ENCODE peak calls at places on chromosomes 16 and 17, in nine cellular contexts. T, E, O, P, Y, D, Z, X and Q are unnamed samples.
A peak's percentile ranks its signal among the peaks of the same experiment; 100 is the strongest.

GRCh38 chr17:74354123-74354522 is 7.5 kb downstream of the BTBD17 start:
- DNase-seq in T (no peak), E (no peak), O (no peak), P (no peak), Y (no peak), D (peak; percentile 98), Z (peak; percentile 17), X (peak; percentile 58), Q (no peak)

GRCh38 chr16:46971271-46971670 is 2.2 kb downstream of the DNAJA2 start:
- DNase-seq in T (no peak), E (no peak), O (no peak), P (no peak), Y (no peak), D (no peak), Z (no peak), X (no peak), Q (no peak)

GRCh38 chr17:56899403-56899802 is 14.4 kb downstream of the TRIM25 start:
- DNase-seq in T (no peak), E (peak; percentile 10), O (no peak), P (no peak), Y (no peak), D (peak; percentile 25), Z (no peak), X (no peak), Q (no peak)

GRCh38 chr17:78650093-78650715 is 73.0 kb upstream of the DNAH17 start:
- DNase-seq in T (no peak), E (no peak), O (no peak), P (no peak), Y (no peak), D (no peak), Z (no peak), X (no peak), Q (no peak)

GRCh38 chr16:81681311-81681710 is 97.8 kb upstream of the PLCG2 start:
- DNase-seq in T (no peak), E (no peak), O (no peak), P (no peak), Y (no peak), D (no peak), Z (no peak), X (no peak), Q (no peak)

GRCh38 chr16:88911946-88912310 is 45.5 kb upstream of the PABPN1L start:
- DNase-seq in T (no peak), E (no peak), O (no peak), P (no peak), Y (no peak), D (no peak), Z (no peak), X (no peak), Q (no peak)

GRCh38 chr17:59372138-59372751 is 40.8 kb downstream of the YPEL2 start:
- DNase-seq in T (peak; percentile 72), E (peak; percentile 84), O (no peak), P (peak; percentile 67), Y (no peak), D (no peak), Z (peak; percentile 59), X (peak; percentile 71), Q (peak; percentile 79)

GRCh38 chr16:57479422-57480126 is 6.7 kb downstream of the DOK4 start:
- DNase-seq in T (peak; percentile 72), E (peak; percentile 79), O (no peak), P (peak; percentile 86), Y (peak; percentile 61), D (peak; percentile 88), Z (peak; percentile 9), X (no peak), Q (peak; percentile 71)

GRCh38 chr16:65833171-65833871 is 533.2 kb upstream of the CDH5 start:
- DNase-seq in T (peak; percentile 72), E (no peak), O (peak; percentile 59), P (peak; percentile 16), Y (no peak), D (no peak), Z (no peak), X (no peak), Q (no peak)

GRCh38 chr16:77499373-77500285 is 64.8 kb upstream of the ADAMTS18 start:
- DNase-seq in T (no peak), E (peak; percentile 76), O (no peak), P (no peak), Y (no peak), D (peak; percentile 47), Z (no peak), X (no peak), Q (peak; percentile 52)

GRCh38 chr17:76473541-76473985 is 6.2 kb downstream of the AANAT start:
- DNase-seq in T (no peak), E (no peak), O (no peak), P (no peak), Y (no peak), D (peak; percentile 95), Z (no peak), X (no peak), Q (no peak)

GRCh38 chr16:69241911-69242310 is 54.9 kb downstream of the SNTB2 start:
- DNase-seq in T (no peak), E (no peak), O (peak; percentile 29), P (no peak), Y (no peak), D (no peak), Z (no peak), X (no peak), Q (no peak)

GRCh38 chr17:50640701-50641338 is 6.1 kb downstream of the ABCC3 start:
- DNase-seq in T (no peak), E (no peak), O (no peak), P (no peak), Y (no peak), D (no peak), Z (no peak), X (no peak), Q (peak; percentile 78)

GRCh38 chr17:43356999-43357398 is 41.8 kb upstream of the ARL4D start:
- DNase-seq in T (peak; percentile 95), E (no peak), O (peak; percentile 71), P (peak; percentile 84), Y (no peak), D (no peak), Z (no peak), X (no peak), Q (no peak)

GRCh38 chr17:29116652-29117439 is 63.4 kb downstream of the MYO18A start:
- DNase-seq in T (peak; percentile 73), E (peak; percentile 80), O (no peak), P (peak; percentile 72), Y (peak; percentile 54), D (peak; percentile 98), Z (peak; percentile 38), X (peak; percentile 70), Q (peak; percentile 83)